ENCODE peak calls at places on chromosome X, in nine cellular contexts. Q is K562; Z is suprapubic skin; T is IMR-90; F is CD4-positive, alpha-beta memory T cell; C is kidney; H is uterus; R is right cardiac atrium; O is HCT116. M is an unnamed sample.

GRCh38 chrX:153580700-153581386 is 18.1 kb downstream of the CCNQ start:
- DNase-seq in F (no peak), Q (peak; percentile 63), O (no peak), H (no peak), C (no peak), R (no peak), Z (no peak), T (no peak), M (no peak)

GRCh38 chrX:51002160-51002632 is 91.7 kb downstream of the BMP15 start:
- DNase-seq in H (peak; percentile 18), Z (peak; percentile 65), Q (no peak), R (peak; percentile 44), F (no peak), O (no peak), C (no peak), T (no peak), M (no peak)

GRCh38 chrX:3639236-3639635 is 74.2 kb downstream of the PRKX start:
- DNase-seq in Z (no peak), F (no peak), C (no peak), R (no peak), O (no peak), Q (no peak), T (no peak), H (no peak), M (peak; percentile 27)

GRCh38 chrX:154719132-154719675 is 31.7 kb downstream of the GAB3 start:
- DNase-seq in R (no peak), C (no peak), O (no peak), F (peak; percentile 58), Q (no peak), H (no peak), T (peak; percentile 85), Z (no peak), M (no peak)

GRCh38 chrX:103513476-103514108 is 5.7 kb downstream of the RAB40A start:
- DNase-seq in F (no peak), Z (no peak), O (no peak), H (no peak), T (no peak), Q (no peak), C (no peak), R (no peak), M (no peak)

GRCh38 chrX:6729581-6729980 is 194.7 kb upstream of the VCX3A start:
- DNase-seq in C (no peak), F (no peak), R (no peak), H (no peak), T (no peak), O (no peak), Z (no peak), Q (no peak), M (no peak)

GRCh38 chrX:103686199-103687072 is at the start of gene MORF4L2:
- DNase-seq in H (peak; percentile 96), Z (peak; percentile 95), Q (peak; percentile 84), C (peak; percentile 96), O (peak; percentile 95), F (peak; percentile 94), T (peak; percentile 99), R (peak; percentile 94), M (peak; percentile 85)

GRCh38 chrX:150688911-150689451 is 4.2 kb upstream of the MTMR1 start:
- DNase-seq in Z (no peak), R (no peak), C (no peak), Q (no peak), T (peak; percentile 96), F (no peak), O (peak; percentile 28), H (no peak), M (no peak)

GRCh38 chrX:71671043-71671829 is 3.9 kb downstream of the LOC101059915 start:
- DNase-seq in Z (no peak), Q (no peak), O (no peak), T (no peak), C (peak; percentile 53), R (no peak), F (no peak), H (no peak), M (no peak)

GRCh38 chrX:1496076-1496475 is 40.9 kb downstream of the P2RY8 start:
- DNase-seq in C (peak; percentile 22), Z (no peak), O (no peak), Q (no peak), T (no peak), R (no peak), H (no peak), F (no peak), M (peak; percentile 39)

GRCh38 chrX:1493877-1494510 is 41.3 kb upstream of the ASMTL start:
- DNase-seq in O (no peak), T (no peak), R (no peak), Z (peak; percentile 22), F (no peak), C (peak; percentile 47), Q (no peak), H (no peak), M (no peak)

GRCh38 chrX:1491851-1492349 is 39.2 kb upstream of the ASMTL start:
- DNase-seq in C (peak; percentile 48), Z (peak; percentile 24), R (no peak), T (no peak), O (peak; percentile 66), Q (peak; percentile 78), F (peak; percentile 71), H (no peak), M (peak; percentile 40)

GRCh38 chrX:1493317-1493856 is 40.7 kb upstream of the ASMTL start:
- DNase-seq in O (no peak), H (no peak), Z (no peak), T (no peak), R (no peak), C (peak; percentile 45), F (peak; percentile 37), Q (no peak), M (peak; percentile 16)

DNA sequence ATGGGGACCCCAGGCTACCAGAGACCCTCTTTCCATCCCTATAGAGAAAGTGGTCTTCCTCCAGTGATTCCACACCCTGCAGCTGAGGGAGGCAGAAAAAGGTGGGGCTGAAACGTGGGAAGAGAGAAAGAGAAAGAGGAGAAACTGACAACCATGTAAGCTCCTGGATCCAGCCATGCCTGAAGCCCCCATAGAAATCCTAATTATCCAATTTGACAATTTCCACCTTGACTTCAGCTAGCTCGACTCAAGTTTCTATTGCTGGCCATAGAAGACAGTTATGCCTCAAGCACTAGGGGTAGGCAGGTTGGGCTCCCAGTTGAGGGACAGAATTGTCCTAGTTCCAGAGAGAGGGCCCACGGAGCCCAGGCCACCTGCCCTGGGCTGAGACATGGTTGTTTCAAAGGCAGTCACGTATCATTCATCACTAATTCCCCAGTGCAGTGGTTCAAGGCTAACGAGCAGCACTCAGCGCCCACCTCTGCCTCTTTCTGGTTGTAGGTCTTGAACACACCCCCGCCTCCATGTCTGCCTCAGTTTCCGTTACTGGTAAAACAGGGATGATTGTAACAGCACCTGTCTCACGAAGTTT is 39.8 kb upstream of the ASMTL start:
- DNase-seq in F (no peak), Q (no peak), T (no peak), H (no peak), R (no peak), Z (no peak), C (no peak), O (no peak), M (no peak)
- H3K4me1 ChIP-seq in F (peaks cover 8% of the 10 kb centered on the region), Q (no peaks in the 10 kb centered on the region), T (no peaks in the 10 kb centered on the region), H (no peaks in the 10 kb centered on the region), R (no peaks in the 10 kb centered on the region), Z (peaks cover 5% of the 10 kb centered on the region), C (no peaks in the 10 kb centered on the region), O (no peaks in the 10 kb centered on the region), M (no peaks in the 10 kb centered on the region)

GRCh38 chrX:45788315-45788714 is 587.6 kb upstream of the DIPK2B start:
- DNase-seq in R (no peak), T (no peak), H (no peak), Z (no peak), C (no peak), F (no peak), Q (no peak), O (no peak), M (no peak)

GRCh38 chrX:45784590-45784989 is 583.9 kb upstream of the DIPK2B start:
- DNase-seq in O (no peak), Z (no peak), C (no peak), H (no peak), Q (no peak), F (no peak), R (no peak), T (no peak), M (no peak)

GRCh38 chrX:45783002-45783401 is 582.3 kb upstream of the DIPK2B start:
- DNase-seq in O (no peak), C (no peak), H (no peak), F (no peak), Q (no peak), Z (no peak), R (no peak), T (no peak), M (no peak)

GRCh38 chrX:45794323-45794994 is 593.8 kb upstream of the DIPK2B start:
- DNase-seq in C (no peak), O (no peak), F (no peak), H (no peak), T (no peak), Z (no peak), R (no peak), Q (no peak), M (no peak)

GRCh38 chrX:45788941-45789348 is 588.3 kb upstream of the DIPK2B start:
- DNase-seq in Q (no peak), O (no peak), F (no peak), T (peak; percentile 52), Z (peak; percentile 68), R (peak; percentile 66), C (peak; percentile 77), H (peak; percentile 53), M (no peak)
- H3K4me1 ChIP-seq in Q (no peaks in the 10 kb centered on the region), O (peaks cover 66% of the 10 kb centered on the region), F (peaks cover 12% of the 10 kb centered on the region), T (peaks cover 9% of the 10 kb centered on the region), Z (peaks cover 8% of the 10 kb centered on the region), R (peaks cover 2% of the 10 kb centered on the region), C (no peaks in the 10 kb centered on the region), H (no peaks in the 10 kb centered on the region), M (no peaks in the 10 kb centered on the region)

GRCh38 chrX:148960060-148960459 is 459.6 kb downstream of the AFF2 start:
- DNase-seq in O (no peak), Q (no peak), R (no peak), C (no peak), T (no peak), H (no peak), Z (no peak), F (no peak), M (no peak)
- H3K4me1 ChIP-seq in O (no peaks in the 10 kb centered on the region), Q (no peaks in the 10 kb centered on the region), R (no peaks in the 10 kb centered on the region), C (no peaks in the 10 kb centered on the region), T (no peaks in the 10 kb centered on the region), H (no peaks in the 10 kb centered on the region), Z (no peaks in the 10 kb centered on the region), F (no peaks in the 10 kb centered on the region), M (no peaks in the 10 kb centered on the region)

DNA sequence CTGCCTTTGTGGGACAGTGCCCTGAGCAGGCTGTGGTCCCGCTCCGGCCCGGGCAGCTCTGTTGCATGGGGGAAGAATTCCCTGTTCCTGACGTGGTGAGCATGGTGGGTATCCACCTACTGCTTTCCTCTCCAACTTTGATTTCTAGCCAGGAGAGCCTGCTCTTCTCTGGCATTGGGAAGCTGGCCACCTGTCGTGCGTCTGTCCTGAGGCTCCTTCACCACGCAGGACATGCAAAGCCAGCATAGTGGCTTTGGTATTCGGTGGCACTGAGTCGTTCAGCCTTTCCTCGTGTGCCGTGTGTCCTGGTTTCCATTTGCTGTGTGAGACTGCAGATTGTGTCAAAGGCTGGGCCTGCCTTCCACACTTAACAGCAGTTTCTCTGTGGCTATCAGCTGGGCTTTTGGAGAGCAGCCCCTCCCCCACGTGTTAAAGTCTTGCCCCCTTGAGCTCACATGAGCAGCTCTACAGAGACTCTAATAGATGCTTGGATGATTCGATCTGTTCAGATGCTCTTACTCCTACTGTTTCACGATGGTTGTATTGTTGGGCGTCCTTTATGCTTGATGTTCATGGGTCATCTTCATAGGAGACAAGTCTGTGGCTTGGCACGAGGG is 46.4 kb upstream of the CLCN4 start:
- DNase-seq in C (no peak), R (no peak), H (no peak), O (no peak), Q (no peak), Z (no peak), F (no peak), T (no peak), M (no peak)
- H3K4me1 ChIP-seq in C (peaks cover 3% of the 10 kb centered on the region), R (peaks cover 7% of the 10 kb centered on the region), H (no peaks in the 10 kb centered on the region), O (no peaks in the 10 kb centered on the region), Q (no peaks in the 10 kb centered on the region), Z (peaks cover 34% of the 10 kb centered on the region), F (peaks cover 76% of the 10 kb centered on the region), T (peaks cover 2% of the 10 kb centered on the region), M (peaks cover 22% of the 10 kb centered on the region)

M was measured in Peyer's patch.